ENCODE peak calls at places on chromosomes 3 and 15, in eight cellular contexts. V, H, L, M, F, Y, G and A are unnamed samples.

GRCh38 chr15:77589839-77590238 is 42.9 kb downstream of the LINGO1 start:
- DNase-seq in V (no peak), H (no peak), L (no peak), M (no peak), F (no peak), Y (no peak), G (no peak), A (no peak)

GRCh38 chr3:45482829-45483228 is 94.5 kb downstream of the LARS2 start:
- DNase-seq in V (no peak), H (no peak), L (no peak), M (no peak), F (no peak), Y (no peak), G (no peak), A (no peak)

GRCh38 chr15:101296418-101297405 is 1.7 kb upstream of the SNRPA1 start:
- DNase-seq in V (no peak), H (no peak), L (no peak), M (peak; percentile 65), F (no peak), Y (no peak), G (no peak), A (no peak)

GRCh38 chr3:99503350-99503749 is 135.0 kb upstream of the COL8A1 start:
- DNase-seq in V (peak; percentile 59), H (no peak), L (no peak), M (peak; percentile 20), F (no peak), Y (no peak), G (no peak), A (no peak)

GRCh38 chr15:65773386-65774111 is 18.5 kb downstream of the DENND4A start:
- DNase-seq in V (no peak), H (no peak), L (no peak), M (no peak), F (no peak), Y (no peak), G (no peak), A (no peak)

GRCh38 chr3:50575372-50575771 is 6.0 kb downstream of the HEMK1 start:
- DNase-seq in V (no peak), H (no peak), L (no peak), M (no peak), F (no peak), Y (no peak), G (no peak), A (no peak)

GRCh38 chr15:44010114-44010513 is 183.3 kb downstream of the WDR76 start:
- DNase-seq in V (peak; percentile 71), H (no peak), L (no peak), M (peak; percentile 44), F (no peak), Y (no peak), G (no peak), A (no peak)

GRCh38 chr15:66836476-66837030 is 134.5 kb downstream of the SMAD6 start:
- DNase-seq in V (no peak), H (no peak), L (no peak), M (no peak), F (no peak), Y (no peak), G (no peak), A (no peak)

GRCh38 chr3:189652042-189652441 is 20.9 kb downstream of the TP63 start:
- DNase-seq in V (peak; percentile 14), H (no peak), L (no peak), M (no peak), F (no peak), Y (no peak), G (peak; percentile 62), A (no peak)

GRCh38 chr3:65793495-65794200 is 245.1 kb downstream of the MAGI1 start:
- DNase-seq in V (no peak), H (no peak), L (no peak), M (no peak), F (no peak), Y (no peak), G (no peak), A (no peak)

GRCh38 chr15:45134682-45135604 is 5.1 kb downstream of the DUOX1 start:
- DNase-seq in V (no peak), H (no peak), L (no peak), M (no peak), F (no peak), Y (no peak), G (peak; percentile 73), A (no peak)

GRCh38 chr15:41648770-41649169 is 11.4 kb upstream of the MGA start:
- DNase-seq in V (peak; percentile 56), H (no peak), L (no peak), M (peak; percentile 57), F (no peak), Y (no peak), G (no peak), A (no peak)

GRCh38 chr15:31214158-31214863 is 112.3 kb upstream of the KLF13 start:
- DNase-seq in V (no peak), H (no peak), L (no peak), M (no peak), F (no peak), Y (no peak), G (no peak), A (no peak)

GRCh38 chr3:172177046-172177445 is 137.7 kb downstream of the FNDC3B start:
- DNase-seq in V (peak; percentile 75), H (peak; percentile 32), L (no peak), M (peak; percentile 31), F (no peak), Y (no peak), G (no peak), A (no peak)

GRCh38 chr3:188746291-188746783 is 425.4 kb upstream of the TPRG1 start:
- DNase-seq in V (no peak), H (no peak), L (no peak), M (no peak), F (no peak), Y (no peak), G (no peak), A (no peak)

GRCh38 chr15:32123473-32123872 is 93.2 kb downstream of the CHRNA7 start:
- DNase-seq in V (no peak), H (no peak), L (no peak), M (no peak), F (no peak), Y (no peak), G (no peak), A (no peak)

GRCh38 chr3:99974989-99975388 is 139.3 kb downstream of the FILIP1L start:
- DNase-seq in V (no peak), H (no peak), L (no peak), M (no peak), F (no peak), Y (no peak), G (no peak), A (no peak)

GRCh38 chr3:66428733-66429132 is 72.1 kb downstream of the LRIG1 start:
- DNase-seq in V (peak; percentile 99), H (peak; percentile 78), L (no peak), M (peak; percentile 98), F (no peak), Y (peak; percentile 32), G (no peak), A (peak; percentile 38)

GRCh38 chr3:20646425-20646824 is 460.4 kb upstream of the SGO1 start:
- DNase-seq in V (peak; percentile 38), H (no peak), L (no peak), M (peak; percentile 30), F (no peak), Y (no peak), G (no peak), A (no peak)

DNA sequence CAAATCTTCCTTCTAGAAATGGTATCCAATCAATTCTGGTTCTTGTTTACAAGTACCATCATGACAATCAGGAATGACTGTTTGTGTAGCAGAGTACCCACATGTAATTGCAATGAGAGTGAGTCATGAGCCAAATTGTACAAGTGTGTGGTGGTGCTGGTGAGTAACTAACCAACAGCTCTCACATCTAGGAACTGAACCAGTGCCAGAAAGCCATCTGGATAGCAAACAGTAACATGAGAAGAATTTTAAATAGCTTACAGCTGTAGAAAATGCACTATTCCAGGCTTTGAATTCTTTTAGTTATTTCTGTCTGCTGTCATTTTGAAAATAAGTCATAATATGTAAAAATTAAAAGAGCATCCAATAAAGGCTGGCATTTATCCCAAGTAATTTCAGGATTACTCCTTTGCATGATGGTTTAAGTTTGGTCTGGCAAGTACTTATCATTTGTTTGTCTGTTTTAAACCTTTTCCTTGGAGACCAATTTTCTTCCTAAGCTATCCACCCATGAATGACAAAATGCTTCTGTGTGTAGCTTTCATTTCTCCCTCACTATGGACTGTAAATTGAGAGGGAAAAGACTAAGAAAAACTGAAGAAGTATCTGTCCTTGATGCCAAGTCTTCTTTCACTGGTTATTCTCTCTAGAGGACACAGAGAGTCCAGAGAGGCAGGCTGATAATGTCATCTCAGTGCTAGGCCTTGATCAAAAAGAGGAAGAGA is 60.0 kb downstream of the PIK3CB start:
- DNase-seq in V (peak; percentile 100), H (peak; percentile 82), L (no peak), M (peak; percentile 98), F (no peak), Y (peak; percentile 18), G (no peak), A (peak; percentile 90)
- TF ChIP-seq CTCF in V (no peak), H (no peak), L (no peak), M (no peak), F (no peak), Y (no peak), G (no peak), A (no peak)

GRCh38 chr3:138433892-138434275 is 532 bp upstream of the ESYT3 start:
- DNase-seq in V (no peak), H (no peak), L (no peak), M (no peak), F (no peak), Y (no peak), G (peak; percentile 24), A (no peak)

GRCh38 chr3:138434276-138434874 is at the start of gene ESYT3:
- DNase-seq in V (peak; percentile 62), H (peak; percentile 51), L (peak; percentile 81), M (peak; percentile 34), F (no peak), Y (peak; percentile 63), G (peak; percentile 89), A (no peak)

GRCh38 chr3:138426211-138426610 is 8.2 kb upstream of the ESYT3 start:
- DNase-seq in V (peak; percentile 26), H (no peak), L (no peak), M (no peak), F (no peak), Y (no peak), G (peak; percentile 60), A (no peak)

GRCh38 chr3:138432576-138433240 is 1.7 kb upstream of the ESYT3 start:
- DNase-seq in V (no peak), H (no peak), L (peak; percentile 46), M (no peak), F (no peak), Y (no peak), G (no peak), A (no peak)

GRCh38 chr3:138429665-138430064 is 4.8 kb upstream of the ESYT3 start:
- DNase-seq in V (no peak), H (no peak), L (no peak), M (no peak), F (no peak), Y (no peak), G (no peak), A (no peak)
- H3K4me3 ChIP-seq in V (no peak overlapping the region), H (no peak overlapping the region), L (no peak overlapping the region), M (no peak overlapping the region), F (no peak overlapping the region), Y (no peak overlapping the region), G (no peak overlapping the region), A (no peak overlapping the region)

GRCh38 chr3:13391308-13391707 is 28.8 kb downstream of the NUP210 start:
- DNase-seq in V (no peak), H (no peak), L (no peak), M (no peak), F (peak; percentile 54), Y (no peak), G (peak; percentile 20), A (no peak)
- TF ChIP-seq CTCF in V (no peak), H (no peak), L (no peak), M (no peak), F (no peak), Y (peak; percentile 17), G (peak; percentile 32), A (no peak)

GRCh38 chr3:186381424-186382216 is 19.6 kb upstream of the DGKG start:
- DNase-seq in V (no peak), H (no peak), L (peak; percentile 43), M (no peak), F (no peak), Y (no peak), G (no peak), A (no peak)
- H3K4me3 ChIP-seq in V (no peak overlapping the region), H (no peak overlapping the region), L (no peak overlapping the region), M (no peak overlapping the region), F (no peak overlapping the region), Y (no peak overlapping the region), G (no peak overlapping the region), A (no peak overlapping the region)